ENCODE peak calls at places on chromosomes 7 and 10, in six cellular contexts. One of them, this sample, is unnamed.

GRCh38 chr10:118047363-118047719 is 600 bp upstream of the RAB11FIP2 start:
- DNase-seq in IMR-90: no peak
- DNase-seq in H9: no peak
- DNase-seq in neuronal stem cell: no peak
- DNase-seq in trophoblast cell: no peak
- DNase-seq in H1: no peak
- DNase-seq in this sample: no peak

GRCh38 chr7:106770191-106770590 is 94.9 kb upstream of the PIK3CG start:
- DNase-seq in IMR-90: peak
- DNase-seq in H9: no peak
- DNase-seq in neuronal stem cell: no peak
- DNase-seq in trophoblast cell: peak
- DNase-seq in H1: no peak
- DNase-seq in this sample: peak

GRCh38 chr7:150357277-150357676 is 11.3 kb upstream of the REPIN1 start:
- DNase-seq in IMR-90: no peak
- DNase-seq in H9: no peak
- DNase-seq in neuronal stem cell: no peak
- DNase-seq in trophoblast cell: peak
- DNase-seq in H1: no peak
- DNase-seq in this sample: peak

GRCh38 chr10:110572862-110573261 is 5.4 kb downstream of the SMC3 start:
- DNase-seq in IMR-90: no peak
- DNase-seq in H9: no peak
- DNase-seq in neuronal stem cell: no peak
- DNase-seq in trophoblast cell: no peak
- DNase-seq in H1: no peak
- DNase-seq in this sample: no peak

GRCh38 chr7:34158311-34158710 is 253.0 kb downstream of the BMPER start:
- DNase-seq in IMR-90: peak
- DNase-seq in H9: no peak
- DNase-seq in neuronal stem cell: no peak
- DNase-seq in trophoblast cell: no peak
- DNase-seq in H1: no peak
- DNase-seq in this sample: peak

GRCh38 chr10:6215241-6215640 is 12.5 kb downstream of the PFKFB3 start:
- DNase-seq in IMR-90: no peak
- DNase-seq in H9: no peak
- DNase-seq in neuronal stem cell: no peak
- DNase-seq in trophoblast cell: peak
- DNase-seq in H1: no peak
- DNase-seq in this sample: no peak

GRCh38 chr7:148698397-148699023 is at the start of gene CUL1:
- DNase-seq in IMR-90: peak
- DNase-seq in H9: peak
- DNase-seq in neuronal stem cell: peak
- DNase-seq in trophoblast cell: peak
- DNase-seq in H1: peak
- DNase-seq in this sample: peak

GRCh38 chr7:81273601-81274397 is 354.9 kb upstream of the SEMA3C start:
- DNase-seq in IMR-90: no peak
- DNase-seq in H9: no peak
- DNase-seq in neuronal stem cell: no peak
- DNase-seq in trophoblast cell: no peak
- DNase-seq in H1: no peak
- DNase-seq in this sample: no peak

GRCh38 chr7:103447073-103447960 is 1.3 kb upstream of the SLC26A5 start:
- DNase-seq in IMR-90: peak
- DNase-seq in H9: peak
- DNase-seq in neuronal stem cell: peak
- DNase-seq in trophoblast cell: peak
- DNase-seq in H1: peak
- DNase-seq in this sample: peak

GRCh38 chr7:102821994-102822747 is 73.4 kb downstream of the FAM185A start:
- DNase-seq in IMR-90: no peak
- DNase-seq in H9: no peak
- DNase-seq in neuronal stem cell: no peak
- DNase-seq in trophoblast cell: no peak
- DNase-seq in H1: no peak
- DNase-seq in this sample: no peak

GRCh38 chr7:124765401-124766352 is at the start of gene GPR37:
- DNase-seq in IMR-90: peak
- DNase-seq in H9: peak
- DNase-seq in neuronal stem cell: peak
- DNase-seq in trophoblast cell: peak
- DNase-seq in H1: peak
- DNase-seq in this sample: peak

GRCh38 chr7:118477026-118477425 is 252.5 kb downstream of the ANKRD7 start:
- DNase-seq in IMR-90: no peak
- DNase-seq in H9: no peak
- DNase-seq in neuronal stem cell: no peak
- DNase-seq in trophoblast cell: no peak
- DNase-seq in H1: no peak
- DNase-seq in this sample: no peak

GRCh38 chr7:135169141-135169935 is 1.2 kb downstream of the CYREN start:
- DNase-seq in IMR-90: peak
- DNase-seq in H9: peak
- DNase-seq in neuronal stem cell: peak
- DNase-seq in trophoblast cell: peak
- DNase-seq in H1: peak
- DNase-seq in this sample: peak

GRCh38 chr7:101891936-101892640 is 74.7 kb downstream of the CUX1 start:
- DNase-seq in IMR-90: no peak
- DNase-seq in H9: no peak
- DNase-seq in neuronal stem cell: no peak
- DNase-seq in trophoblast cell: peak
- DNase-seq in H1: no peak
- DNase-seq in this sample: no peak

GRCh38 chr7:50962962-50963374 is 180.3 kb upstream of the GRB10 start:
- DNase-seq in IMR-90: no peak
- DNase-seq in H9: peak
- DNase-seq in neuronal stem cell: no peak
- DNase-seq in trophoblast cell: peak
- DNase-seq in H1: no peak
- DNase-seq in this sample: peak

GRCh38 chr7:99267530-99268360 is 4.9 kb upstream of the MYH16 start:
- DNase-seq in IMR-90: peak
- DNase-seq in H9: no peak
- DNase-seq in neuronal stem cell: no peak
- DNase-seq in trophoblast cell: no peak
- DNase-seq in H1: no peak
- DNase-seq in this sample: peak

GRCh38 chr7:125670926-125671572 is 741.4 kb upstream of the POT1 start:
- DNase-seq in IMR-90: no peak
- DNase-seq in H9: no peak
- DNase-seq in neuronal stem cell: peak
- DNase-seq in trophoblast cell: peak
- DNase-seq in H1: no peak
- DNase-seq in this sample: peak

GRCh38 chr10:119489572-119490326 is 52.8 kb downstream of the RGS10 start:
- DNase-seq in IMR-90: no peak
- DNase-seq in H9: peak
- DNase-seq in neuronal stem cell: peak
- DNase-seq in trophoblast cell: peak
- DNase-seq in H1: peak
- DNase-seq in this sample: peak

GRCh38 chr7:101100858-101101847 is 15.9 kb downstream of the TRIM56 start:
- DNase-seq in IMR-90: no peak
- DNase-seq in H9: no peak
- DNase-seq in neuronal stem cell: no peak
- DNase-seq in trophoblast cell: peak
- DNase-seq in H1: no peak
- DNase-seq in this sample: no peak

GRCh38 chr7:74655785-74656420 is 1.6 kb upstream of the GTF2I start:
- DNase-seq in IMR-90: no peak
- DNase-seq in H9: no peak
- DNase-seq in neuronal stem cell: no peak
- DNase-seq in trophoblast cell: peak
- DNase-seq in H1: no peak
- DNase-seq in this sample: no peak

GRCh38 chr7:42174391-42174848 is 62.6 kb downstream of the GLI3 start:
- DNase-seq in IMR-90: peak
- DNase-seq in H9: no peak
- DNase-seq in neuronal stem cell: no peak
- DNase-seq in trophoblast cell: no peak
- DNase-seq in H1: no peak
- DNase-seq in this sample: peak

GRCh38 chr7:114155766-114156110 is 236.9 kb upstream of the PPP1R3A start:
- DNase-seq in IMR-90: no peak
- DNase-seq in H9: no peak
- DNase-seq in neuronal stem cell: no peak
- DNase-seq in trophoblast cell: no peak
- DNase-seq in H1: no peak
- DNase-seq in this sample: no peak

GRCh38 chr10:69316313-69317059 is 38.2 kb downstream of the HK1 start:
- DNase-seq in IMR-90: peak
- DNase-seq in H9: no peak
- DNase-seq in neuronal stem cell: no peak
- DNase-seq in trophoblast cell: no peak
- DNase-seq in H1: no peak
- DNase-seq in this sample: peak

GRCh38 chr10:27861781-27862180 is 116.2 kb upstream of the MKX start:
- DNase-seq in IMR-90: no peak
- DNase-seq in H9: no peak
- DNase-seq in neuronal stem cell: no peak
- DNase-seq in trophoblast cell: no peak
- DNase-seq in H1: no peak
- DNase-seq in this sample: no peak

GRCh38 chr10:96910488-96911395 is 78.6 kb downstream of the LCOR start:
- DNase-seq in IMR-90: peak
- DNase-seq in H9: no peak
- DNase-seq in neuronal stem cell: peak
- DNase-seq in trophoblast cell: peak
- DNase-seq in H1: no peak
- DNase-seq in this sample: peak

GRCh38 chr10:43229208-43230061 is 37.4 kb downstream of the RASGEF1A start:
- DNase-seq in IMR-90: no peak
- DNase-seq in H9: peak
- DNase-seq in neuronal stem cell: peak
- DNase-seq in trophoblast cell: peak
- DNase-seq in H1: peak
- DNase-seq in this sample: no peak

GRCh38 chr7:45342236-45342635 is 184.6 kb downstream of the RAMP3 start:
- DNase-seq in IMR-90: no peak
- DNase-seq in H9: no peak
- DNase-seq in neuronal stem cell: no peak
- DNase-seq in trophoblast cell: no peak
- DNase-seq in H1: no peak
- DNase-seq in this sample: no peak

GRCh38 chr7:129875745-129876411 is 76.9 kb downstream of the UBE2H start:
- DNase-seq in IMR-90: peak
- DNase-seq in H9: no peak
- DNase-seq in neuronal stem cell: no peak
- DNase-seq in trophoblast cell: no peak
- DNase-seq in H1: no peak
- DNase-seq in this sample: peak

GRCh38 chr10:81108516-81109199 is 571.0 kb downstream of the SH2D4B start:
- DNase-seq in IMR-90: peak
- DNase-seq in H9: no peak
- DNase-seq in neuronal stem cell: no peak
- DNase-seq in trophoblast cell: no peak
- DNase-seq in H1: no peak
- DNase-seq in this sample: peak

GRCh38 chr10:75935650-75936400 is 504.4 kb downstream of the LRMDA start:
- DNase-seq in IMR-90: no peak
- DNase-seq in H9: no peak
- DNase-seq in neuronal stem cell: no peak
- DNase-seq in trophoblast cell: no peak
- DNase-seq in H1: no peak
- DNase-seq in this sample: no peak

GRCh38 chr10:102964713-102965112 is 46.6 kb downstream of the CNNM2 start:
- DNase-seq in IMR-90: no peak
- DNase-seq in H9: no peak
- DNase-seq in neuronal stem cell: no peak
- DNase-seq in trophoblast cell: no peak
- DNase-seq in H1: no peak
- DNase-seq in this sample: no peak

GRCh38 chr7:95026421-95027072 is 119.2 kb downstream of the PPP1R9A start:
- DNase-seq in IMR-90: no peak
- DNase-seq in H9: no peak
- DNase-seq in neuronal stem cell: no peak
- DNase-seq in trophoblast cell: no peak
- DNase-seq in H1: no peak
- DNase-seq in this sample: peak
- H4K91ac ChIP-seq in IMR-90: no peak
- H4K91ac ChIP-seq in H9: no peak
- H4K91ac ChIP-seq in neuronal stem cell: no peak
- H4K91ac ChIP-seq in trophoblast cell: no peak
- H4K91ac ChIP-seq in H1: no peak
- H4K91ac ChIP-seq in this sample: no peak

GRCh38 chr10:121514141-121514865 is 83.9 kb downstream of the FGFR2 start:
- DNase-seq in IMR-90: no peak
- DNase-seq in H9: no peak
- DNase-seq in neuronal stem cell: no peak
- DNase-seq in trophoblast cell: peak
- DNase-seq in H1: no peak
- DNase-seq in this sample: no peak
- H2AK5ac ChIP-seq in IMR-90: no peak
- H2AK5ac ChIP-seq in H9: no peak
- H2AK5ac ChIP-seq in neuronal stem cell: no peak
- H2AK5ac ChIP-seq in trophoblast cell: no peak
- H2AK5ac ChIP-seq in H1: no peak
- H2AK5ac ChIP-seq in this sample: no peak

DNA sequence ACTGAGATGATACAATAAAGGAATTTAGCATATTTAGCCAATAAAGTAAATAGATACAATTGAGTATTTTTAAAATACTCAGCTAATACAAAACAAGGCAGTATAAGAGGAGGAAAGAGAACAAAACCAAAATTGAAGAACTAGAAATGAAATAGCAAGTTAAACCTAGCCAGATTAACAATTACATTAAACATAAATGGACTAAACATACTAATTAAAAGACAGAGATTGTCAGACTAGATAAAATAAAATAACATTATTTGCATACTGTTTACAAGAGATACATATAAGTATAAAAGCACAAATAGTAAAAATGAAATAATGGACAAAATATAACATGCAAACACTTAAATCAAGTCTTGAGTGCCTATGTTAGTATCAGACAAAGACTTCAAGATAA is 517.7 kb upstream of the PHF14 start:
- DNase-seq in IMR-90: no peak
- DNase-seq in H9: no peak
- DNase-seq in neuronal stem cell: no peak
- DNase-seq in trophoblast cell: no peak
- DNase-seq in H1: no peak
- DNase-seq in this sample: no peak
- H4K91ac ChIP-seq in IMR-90: no peak
- H4K91ac ChIP-seq in H9: no peak
- H4K91ac ChIP-seq in neuronal stem cell: no peak
- H4K91ac ChIP-seq in trophoblast cell: no peak
- H4K91ac ChIP-seq in H1: no peak
- H4K91ac ChIP-seq in this sample: no peak

GRCh38 chr10:98266647-98267046 is 1.3 kb downstream of the LOXL4 start:
- DNase-seq in IMR-90: no peak
- DNase-seq in H9: no peak
- DNase-seq in neuronal stem cell: no peak
- DNase-seq in trophoblast cell: no peak
- DNase-seq in H1: no peak
- DNase-seq in this sample: no peak
- H2AK5ac ChIP-seq in IMR-90: peak
- H2AK5ac ChIP-seq in H9: no peak
- H2AK5ac ChIP-seq in neuronal stem cell: peak
- H2AK5ac ChIP-seq in trophoblast cell: no peak
- H2AK5ac ChIP-seq in H1: no peak
- H2AK5ac ChIP-seq in this sample: no peak

GRCh38 chr10:79219276-79219957 is 127.9 kb upstream of the PPIF start:
- DNase-seq in IMR-90: peak
- DNase-seq in H9: no peak
- DNase-seq in neuronal stem cell: no peak
- DNase-seq in trophoblast cell: no peak
- DNase-seq in H1: no peak
- DNase-seq in this sample: no peak
- H4K91ac ChIP-seq in IMR-90: no peak
- H4K91ac ChIP-seq in H9: no peak
- H4K91ac ChIP-seq in neuronal stem cell: no peak
- H4K91ac ChIP-seq in trophoblast cell: no peak
- H4K91ac ChIP-seq in H1: no peak
- H4K91ac ChIP-seq in this sample: no peak